ENCODE peak calls at places on chromosomes 16 and 17, in seven cellular contexts. R, F, A, T, Y, H and Q are unnamed samples.

GRCh38 chr16:69453936-69454335 is 29.5 kb downstream of the CYB5B start:
- DNase-seq in R (no peak), F (no peak), A (no peak), T (no peak), Y (no peak), H (no peak), Q (no peak)

GRCh38 chr17:41873559-41874292 is 8.5 kb upstream of the KLHL11 start:
- DNase-seq in R (no peak), F (no peak), A (no peak), T (no peak), Y (no peak), H (no peak), Q (no peak)

GRCh38 chr17:83054518-83055125 is 24.8 kb upstream of the METRNL start:
- DNase-seq in R (no peak), F (no peak), A (peak), T (no peak), Y (no peak), H (no peak), Q (no peak)

GRCh38 chr16:72894291-72895151 is 153.4 kb downstream of the ZFHX3 start:
- DNase-seq in R (no peak), F (no peak), A (no peak), T (peak), Y (peak), H (no peak), Q (no peak)

GRCh38 chr17:59492091-59492451 is 73.3 kb upstream of the DHX40 start:
- DNase-seq in R (no peak), F (no peak), A (no peak), T (no peak), Y (no peak), H (no peak), Q (no peak)

GRCh38 chr16:68194263-68194662 is 41.7 kb downstream of the ESRP2 start:
- DNase-seq in R (no peak), F (no peak), A (no peak), T (no peak), Y (no peak), H (no peak), Q (no peak)

GRCh38 chr17:7226721-7227710 is 7.3 kb downstream of the ACADVL start:
- DNase-seq in R (no peak), F (no peak), A (no peak), T (no peak), Y (no peak), H (no peak), Q (no peak)

GRCh38 chr16:16057102-16057501 is 107.7 kb downstream of the ABCC1 start:
- DNase-seq in R (no peak), F (no peak), A (no peak), T (no peak), Y (no peak), H (no peak), Q (no peak)

GRCh38 chr16:19071811-19072777 is 4.7 kb downstream of the COQ7 start:
- DNase-seq in R (peak), F (peak), A (no peak), T (no peak), Y (peak), H (peak), Q (peak)

GRCh38 chr17:4968166-4968915 is 724 bp upstream of the SPAG7 start:
- DNase-seq in R (no peak), F (peak), A (no peak), T (peak), Y (peak), H (no peak), Q (peak)

GRCh38 chr16:726438-727290 is at the start of the genes CCDC78 and HAGHL:
- DNase-seq in R (peak), F (peak), A (no peak), T (no peak), Y (peak), H (peak), Q (no peak)

GRCh38 chr17:47949951-47950350 is 7.7 kb downstream of the PRR15L start:
- DNase-seq in R (no peak), F (no peak), A (no peak), T (no peak), Y (no peak), H (peak), Q (no peak)

GRCh38 chr17:7191571-7192270 is 12.6 kb upstream of the ASGR1 start:
- DNase-seq in R (no peak), F (peak), A (no peak), T (no peak), Y (peak), H (no peak), Q (no peak)

GRCh38 chr16:47970291-47970931 is 185.4 kb downstream of the ABCC12 start:
- DNase-seq in R (no peak), F (no peak), A (no peak), T (no peak), Y (peak), H (no peak), Q (peak)

GRCh38 chr17:82767041-82767754 is 15.3 kb downstream of the TBCD start:
- DNase-seq in R (peak), F (peak), A (no peak), T (no peak), Y (peak), H (peak), Q (no peak)

GRCh38 chr17:14169901-14170300 is 66.8 kb downstream of the CDRT15 start:
- DNase-seq in R (no peak), F (no peak), A (no peak), T (no peak), Y (no peak), H (no peak), Q (no peak)